ENCODE peak calls at places on chromosomes 12 and 14, in seven cellular contexts. M is Peyer's patch; D is stomach; T is CD8-positive, alpha-beta T cell; G is caudate nucleus; R is OCI-LY7; S is A549. E is an unnamed sample.

GRCh38 chr14:47678157-47678556 is 2.8 kb upstream of the MDGA2 start:
- DNase-seq in M (no peak), D (no peak), T (no peak), G (no peak), R (no peak), S (no peak), E (no peak)

GRCh38 chr12:120215357-120215735 is 14.4 kb upstream of the RPLP0 start:
- DNase-seq in M (no peak), D (no peak), T (no peak), G (no peak), R (no peak), S (no peak), E (no peak)

GRCh38 chr14:61191751-61192150 is 89.4 kb downstream of the TMEM30B start:
- DNase-seq in M (no peak), D (no peak), T (no peak), G (no peak), R (no peak), S (no peak), E (no peak)

GRCh38 chr12:46233985-46234384 is 34.9 kb downstream of the SLC38A1 start:
- DNase-seq in M (no peak), D (no peak), T (no peak), G (no peak), R (no peak), S (no peak), E (no peak)

GRCh38 chr14:61475316-61475715 is 153.9 kb downstream of the PRKCH start:
- DNase-seq in M (no peak), D (no peak), T (peak; percentile 39), G (no peak), R (peak; percentile 91), S (peak; percentile 80), E (no peak)

GRCh38 chr14:100654814-100655795 is 67.9 kb upstream of the BEGAIN start:
- DNase-seq in M (no peak), D (peak; percentile 57), T (peak; percentile 65), G (no peak), R (no peak), S (peak; percentile 30), E (no peak)

GRCh38 chr14:75469606-75470237 is 41.9 kb downstream of the JDP2 start:
- DNase-seq in M (no peak), D (peak; percentile 90), T (no peak), G (no peak), R (no peak), S (no peak), E (no peak)

GRCh38 chr14:99684356-99684952 is 356 bp downstream of the CYP46A1 start:
- DNase-seq in M (no peak), D (no peak), T (no peak), G (no peak), R (peak; percentile 62), S (no peak), E (no peak)

GRCh38 chr12:13044859-13045384 is 741 bp downstream of the FAM234B start:
- DNase-seq in M (no peak), D (no peak), T (no peak), G (no peak), R (no peak), S (peak; percentile 33), E (no peak)

GRCh38 chr14:21734457-21735074 is 60.9 kb upstream of the OR4E1 start:
- DNase-seq in M (no peak), D (no peak), T (no peak), G (no peak), R (peak; percentile 70), S (peak; percentile 69), E (no peak)

GRCh38 chr14:105144666-105145380 is 23.8 kb downstream of the JAG2 start:
- DNase-seq in M (no peak), D (no peak), T (no peak), G (no peak), R (no peak), S (no peak), E (no peak)

GRCh38 chr14:60164404-60164716 is 838 bp downstream of the DHRS7 start:
- DNase-seq in M (no peak), D (no peak), T (no peak), G (no peak), R (no peak), S (no peak), E (no peak)
- H3K27ac ChIP-seq in M (peak overlapping the region; percentile 94), D (peak overlapping the region; percentile 99), T (peak overlapping the region; percentile 82), G (peak overlapping the region; percentile 83), R (peak overlapping the region; percentile 69), S (peak overlapping the region; percentile 91), E (peak overlapping the region; percentile 87)

GRCh38 chr12:105076098-105076497 is 8.2 kb downstream of the ALDH1L2 start:
- DNase-seq in M (no peak), D (no peak), T (no peak), G (no peak), R (no peak), S (no peak), E (no peak)

GRCh38 chr12:105079011-105079570 is 5.2 kb downstream of the ALDH1L2 start:
- DNase-seq in M (no peak), D (no peak), T (no peak), G (no peak), R (no peak), S (no peak), E (no peak)

GRCh38 chr12:105072888-105073488 is 11.3 kb downstream of the ALDH1L2 start:
- DNase-seq in M (no peak), D (no peak), T (no peak), G (no peak), R (peak; percentile 75), S (no peak), E (no peak)

GRCh38 chr12:105077435-105077834 is 6.8 kb downstream of the ALDH1L2 start:
- DNase-seq in M (no peak), D (no peak), T (no peak), G (no peak), R (no peak), S (no peak), E (no peak)

DNA sequence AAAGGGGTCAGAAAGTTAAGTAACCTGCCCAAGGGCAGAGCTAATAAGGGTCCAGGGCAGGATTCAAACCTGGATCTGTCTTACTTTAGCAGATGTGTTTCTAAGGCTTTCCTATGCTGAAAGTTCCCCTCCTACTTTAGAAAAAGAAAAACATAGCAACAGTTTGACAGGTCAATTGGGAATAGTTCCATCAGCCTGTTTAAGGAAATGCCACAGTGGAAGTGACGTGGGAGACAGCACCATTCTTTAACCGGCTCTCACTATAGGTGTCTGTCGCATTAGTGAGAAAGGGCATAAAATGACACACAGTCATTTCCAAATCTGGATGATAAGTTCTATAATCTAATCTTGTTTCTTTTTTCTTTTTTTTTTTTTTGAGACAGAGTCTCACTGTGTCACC is 7.3 kb downstream of the ALDH1L2 start:
- DNase-seq in M (no peak), D (no peak), T (no peak), G (no peak), R (no peak), S (no peak), E (no peak)
- H3K27ac ChIP-seq in M (no peak overlapping the region), D (no peak overlapping the region), T (no peak overlapping the region), G (no peak overlapping the region), R (no peak overlapping the region), S (no peak overlapping the region), E (no peak overlapping the region)

DNA sequence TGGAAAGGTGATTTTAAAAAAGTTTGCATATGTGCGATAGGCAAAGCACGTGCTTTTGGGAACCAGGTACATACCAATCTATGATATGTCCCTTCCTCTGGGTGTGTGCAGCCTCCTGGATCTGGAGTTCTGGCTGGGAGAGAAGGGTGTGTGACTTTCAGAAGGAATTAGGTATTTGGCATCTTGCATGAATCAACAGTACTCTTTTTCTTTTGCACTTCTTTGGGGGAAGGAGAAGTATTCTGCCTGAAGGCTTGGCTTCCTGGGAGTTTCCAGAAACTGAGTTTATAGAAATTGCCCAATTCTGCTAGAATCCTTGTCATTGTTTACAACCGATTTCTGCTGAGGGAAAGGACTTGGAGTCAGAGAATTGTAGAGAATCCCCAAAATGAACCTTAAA is 2.9 kb upstream of the CLMN start:
- DNase-seq in M (no peak), D (no peak), T (no peak), G (no peak), R (no peak), S (peak; percentile 30), E (no peak)
- H3K27ac ChIP-seq in M (no peak overlapping the region), D (peak overlapping the region; percentile 84), T (no peak overlapping the region), G (no peak overlapping the region), R (no peak overlapping the region), S (peak overlapping the region; percentile 64), E (no peak overlapping the region)

GRCh38 chr12:16585781-16586180 is 20.2 kb downstream of the LMO3 start:
- DNase-seq in M (no peak), D (no peak), T (no peak), G (no peak), R (no peak), S (no peak), E (no peak)
- H3K27ac ChIP-seq in M (no peak overlapping the region), D (no peak overlapping the region), T (no peak overlapping the region), G (peak overlapping the region; percentile 94), R (no peak overlapping the region), S (no peak overlapping the region), E (no peak overlapping the region)